ENCODE peak calls at places on chromosomes 2 and 18, in eight cellular contexts. One of them, this sample, is unnamed.
A peak's percentile ranks its signal among the peaks of the same experiment; 100 is the strongest.

GRCh38 chr2:43592443-43592842 is 3.4 kb downstream of the THADA start:
- DNase-seq in tibial nerve: no peak
- DNase-seq in stomach: no peak
- DNase-seq in AG04450: no peak
- DNase-seq in IMR-90: no peak
- DNase-seq in foreskin fibroblast: no peak
- DNase-seq in HFFc6: peak; percentile 30
- DNase-seq in NB4: peak; percentile 39
- DNase-seq in this sample: no peak

GRCh38 chr18:74715306-74715705 is 117.6 kb downstream of the ZNF407 start:
- DNase-seq in tibial nerve: no peak
- DNase-seq in stomach: no peak
- DNase-seq in AG04450: no peak
- DNase-seq in IMR-90: no peak
- DNase-seq in foreskin fibroblast: no peak
- DNase-seq in HFFc6: no peak
- DNase-seq in NB4: no peak
- DNase-seq in this sample: no peak

GRCh38 chr2:41933585-41934322 is 114.1 kb upstream of the PKDCC start:
- DNase-seq in tibial nerve: peak; percentile 62
- DNase-seq in stomach: no peak
- DNase-seq in AG04450: peak; percentile 90
- DNase-seq in IMR-90: peak; percentile 96
- DNase-seq in foreskin fibroblast: peak; percentile 92
- DNase-seq in HFFc6: peak; percentile 68
- DNase-seq in NB4: no peak
- DNase-seq in this sample: no peak

GRCh38 chr18:74259332-74259731 is 32.4 kb downstream of the CYB5A start:
- DNase-seq in tibial nerve: no peak
- DNase-seq in stomach: no peak
- DNase-seq in AG04450: no peak
- DNase-seq in IMR-90: no peak
- DNase-seq in foreskin fibroblast: no peak
- DNase-seq in HFFc6: no peak
- DNase-seq in NB4: no peak
- DNase-seq in this sample: no peak

GRCh38 chr2:151051584-151052220 is 210.0 kb downstream of the RBM43 start:
- DNase-seq in tibial nerve: peak; percentile 70
- DNase-seq in stomach: no peak
- DNase-seq in AG04450: no peak
- DNase-seq in IMR-90: peak; percentile 67
- DNase-seq in foreskin fibroblast: peak; percentile 77
- DNase-seq in HFFc6: peak; percentile 55
- DNase-seq in NB4: peak; percentile 54
- DNase-seq in this sample: peak; percentile 45

GRCh38 chr2:216195565-216195978 is 86.4 kb downstream of the XRCC5 start:
- DNase-seq in tibial nerve: no peak
- DNase-seq in stomach: no peak
- DNase-seq in AG04450: peak; percentile 57
- DNase-seq in IMR-90: peak; percentile 94
- DNase-seq in foreskin fibroblast: peak; percentile 87
- DNase-seq in HFFc6: peak; percentile 82
- DNase-seq in NB4: peak; percentile 18
- DNase-seq in this sample: no peak

GRCh38 chr2:177474904-177475474 is 82.4 kb downstream of the AGPS start:
- DNase-seq in tibial nerve: no peak
- DNase-seq in stomach: no peak
- DNase-seq in AG04450: no peak
- DNase-seq in IMR-90: peak; percentile 52
- DNase-seq in foreskin fibroblast: peak; percentile 45
- DNase-seq in HFFc6: peak; percentile 29
- DNase-seq in NB4: no peak
- DNase-seq in this sample: no peak

GRCh38 chr2:158291544-158292175 is 164.9 kb downstream of the CCDC148 start:
- DNase-seq in tibial nerve: no peak
- DNase-seq in stomach: no peak
- DNase-seq in AG04450: no peak
- DNase-seq in IMR-90: no peak
- DNase-seq in foreskin fibroblast: no peak
- DNase-seq in HFFc6: no peak
- DNase-seq in NB4: no peak
- DNase-seq in this sample: no peak

GRCh38 chr2:180992994-180993393 is 12.6 kb downstream of the UBE2E3 start:
- DNase-seq in tibial nerve: no peak
- DNase-seq in stomach: no peak
- DNase-seq in AG04450: no peak
- DNase-seq in IMR-90: no peak
- DNase-seq in foreskin fibroblast: peak; percentile 27
- DNase-seq in HFFc6: no peak
- DNase-seq in NB4: no peak
- DNase-seq in this sample: no peak
- TF ChIP-seq CTCF in tibial nerve: no peak
- TF ChIP-seq CTCF in stomach: no peak
- TF ChIP-seq CTCF in AG04450: no peak
- TF ChIP-seq CTCF in IMR-90: no peak
- TF ChIP-seq CTCF in foreskin fibroblast: no peak
- TF ChIP-seq CTCF in HFFc6: peak; percentile 23
- TF ChIP-seq CTCF in NB4: no peak
- TF ChIP-seq CTCF in this sample: no peak

DNA sequence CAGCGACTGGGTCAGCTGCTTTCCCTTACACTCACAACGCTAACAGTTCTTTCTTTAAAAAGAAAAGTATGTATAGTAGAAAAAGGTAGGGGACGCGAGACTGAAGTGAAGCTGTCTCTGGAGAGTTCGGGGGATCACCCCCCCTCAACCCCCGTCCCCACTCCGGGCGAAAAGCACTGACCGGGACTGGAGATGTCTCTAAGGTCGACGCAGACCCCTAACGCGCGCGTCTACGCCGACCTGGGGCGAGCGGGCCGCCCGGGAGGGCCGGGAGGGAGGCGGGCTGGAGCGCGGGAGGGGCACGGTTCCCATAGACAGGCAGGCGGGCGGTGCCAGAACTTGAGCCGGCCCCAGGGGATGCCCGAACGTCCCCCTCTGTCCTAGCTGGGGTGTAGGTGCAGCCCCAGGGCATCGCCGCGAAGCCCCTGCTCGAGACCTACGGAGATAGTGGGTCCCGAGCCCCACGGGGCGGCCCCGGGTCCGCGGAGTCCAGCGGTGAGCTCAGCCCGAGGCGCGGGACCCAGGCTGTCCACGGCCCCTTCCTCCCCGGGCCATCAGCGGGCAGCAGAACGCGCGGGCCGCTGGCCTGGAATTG is 82.2 kb downstream of the CHRNA1 start:
- DNase-seq in tibial nerve: no peak
- DNase-seq in stomach: peak; percentile 35
- DNase-seq in AG04450: no peak
- DNase-seq in IMR-90: no peak
- DNase-seq in foreskin fibroblast: peak; percentile 67
- DNase-seq in HFFc6: no peak
- DNase-seq in NB4: peak; percentile 72
- DNase-seq in this sample: peak; percentile 67
- TF ChIP-seq CTCF in tibial nerve: no peak
- TF ChIP-seq CTCF in stomach: no peak
- TF ChIP-seq CTCF in AG04450: no peak
- TF ChIP-seq CTCF in IMR-90: no peak
- TF ChIP-seq CTCF in foreskin fibroblast: no peak
- TF ChIP-seq CTCF in HFFc6: no peak
- TF ChIP-seq CTCF in NB4: no peak
- TF ChIP-seq CTCF in this sample: no peak

DNA sequence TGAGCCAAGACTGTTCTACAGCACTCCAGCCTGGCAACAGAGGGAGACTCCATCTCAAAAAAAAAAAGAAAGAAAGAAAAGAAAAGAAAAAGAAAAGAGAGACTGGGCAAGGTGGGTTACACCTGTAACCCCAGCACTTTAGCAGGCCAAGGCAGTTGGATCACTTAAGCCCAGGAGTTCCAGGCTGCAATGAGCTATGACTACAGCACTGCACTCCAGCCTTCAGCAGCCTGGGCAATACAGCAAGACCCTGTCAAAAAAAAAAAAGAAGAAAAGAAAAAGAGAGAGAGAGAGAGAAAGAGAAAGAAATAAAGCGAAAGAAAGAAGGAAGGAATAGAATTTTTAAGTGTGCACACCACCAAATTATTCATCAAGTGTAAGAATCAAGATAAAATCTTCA is 2.9 kb downstream of the SPIRE1 start:
- DNase-seq in tibial nerve: no peak
- DNase-seq in stomach: no peak
- DNase-seq in AG04450: no peak
- DNase-seq in IMR-90: no peak
- DNase-seq in foreskin fibroblast: no peak
- DNase-seq in HFFc6: no peak
- DNase-seq in NB4: no peak
- DNase-seq in this sample: no peak
- TF ChIP-seq CTCF in tibial nerve: no peak
- TF ChIP-seq CTCF in stomach: no peak
- TF ChIP-seq CTCF in AG04450: no peak
- TF ChIP-seq CTCF in IMR-90: no peak
- TF ChIP-seq CTCF in foreskin fibroblast: no peak
- TF ChIP-seq CTCF in HFFc6: no peak
- TF ChIP-seq CTCF in NB4: no peak
- TF ChIP-seq CTCF in this sample: no peak

GRCh38 chr2:174903243-174903513 is 102.0 kb downstream of the CHN1 start:
- DNase-seq in tibial nerve: no peak
- DNase-seq in stomach: no peak
- DNase-seq in AG04450: no peak
- DNase-seq in IMR-90: no peak
- DNase-seq in foreskin fibroblast: peak; percentile 13
- DNase-seq in HFFc6: no peak
- DNase-seq in NB4: no peak
- DNase-seq in this sample: no peak

GRCh38 chr2:174902491-174903242 is 102.5 kb downstream of the CHN1 start:
- DNase-seq in tibial nerve: no peak
- DNase-seq in stomach: no peak
- DNase-seq in AG04450: no peak
- DNase-seq in IMR-90: no peak
- DNase-seq in foreskin fibroblast: peak; percentile 26
- DNase-seq in HFFc6: no peak
- DNase-seq in NB4: no peak
- DNase-seq in this sample: no peak

GRCh38 chr2:174901075-174901474 is 104.1 kb downstream of the CHN1 start:
- DNase-seq in tibial nerve: no peak
- DNase-seq in stomach: no peak
- DNase-seq in AG04450: no peak
- DNase-seq in IMR-90: peak; percentile 36
- DNase-seq in foreskin fibroblast: peak; percentile 68
- DNase-seq in HFFc6: peak; percentile 38
- DNase-seq in NB4: no peak
- DNase-seq in this sample: no peak
- TF ChIP-seq CTCF in tibial nerve: no peak
- TF ChIP-seq CTCF in stomach: no peak
- TF ChIP-seq CTCF in AG04450: peak; percentile 12
- TF ChIP-seq CTCF in IMR-90: no peak
- TF ChIP-seq CTCF in foreskin fibroblast: no peak
- TF ChIP-seq CTCF in HFFc6: peak; percentile 12
- TF ChIP-seq CTCF in NB4: no peak
- TF ChIP-seq CTCF in this sample: no peak